ENCODE peak calls at places on chromosomes 2 and 18, in four cellular contexts. C is H9, J is neuronal stem cell, U is H1. M is an unnamed sample.

GRCh38 chr18:5894613-5895299 is 566 bp downstream of the TMEM200C start:
- DNase-seq in U (no peak), C (peak), J (peak), M (no peak)

GRCh38 chr18:76463358-76463757 is 31.7 kb downstream of the ZNF516 start:
- DNase-seq in C (no peak), J (no peak), U (no peak), M (no peak)

GRCh38 chr2:98909381-98910211 is 26.4 kb downstream of the CRACDL start:
- DNase-seq in C (peak), J (peak), U (peak), M (peak)

GRCh38 chr2:86706220-86706619 is 13.9 kb upstream of the RMND5A start:
- DNase-seq in J (no peak), C (no peak), U (no peak), M (no peak)

GRCh38 chr2:160132761-160133160 is 67.3 kb downstream of the ITGB6 start:
- DNase-seq in U (no peak), C (no peak), J (no peak), M (no peak)

GRCh38 chr18:50678651-50679415 is 118.9 kb downstream of the MAPK4 start:
- DNase-seq in U (no peak), J (no peak), C (no peak), M (no peak)

GRCh38 chr2:189661957-189662321 is 680 bp downstream of the ASNSD1 start:
- DNase-seq in J (no peak), U (no peak), C (no peak), M (no peak)

GRCh38 chr2:44137872-44138551 is 30.7 kb upstream of the PPM1B start:
- DNase-seq in C (peak), U (peak), J (no peak), M (no peak)

GRCh38 chr2:24365051-24365450 is 4.7 kb upstream of the ITSN2 start:
- DNase-seq in C (no peak), U (no peak), J (no peak), M (no peak)

GRCh38 chr18:79275992-79276391 is 119.7 kb upstream of the NFATC1 start:
- DNase-seq in U (no peak), J (no peak), C (no peak), M (peak)

GRCh38 chr18:45611943-45612342 is 3.3 kb upstream of the SLC14A2 start:
- DNase-seq in U (no peak), C (no peak), J (no peak), M (no peak)

GRCh38 chr2:196277002-196277401 is 105.6 kb upstream of the STK17B start:
- DNase-seq in C (no peak), J (no peak), U (no peak), M (peak)

GRCh38 chr2:118844261-118845004 is 3.0 kb downstream of the EN1 start:
- DNase-seq in C (peak), U (no peak), J (no peak), M (no peak)

GRCh38 chr2:26730549-26730948 is 33.5 kb upstream of the SLC35F6 start:
- DNase-seq in J (no peak), C (no peak), U (no peak), M (no peak)

GRCh38 chr18:45050712-45051639 is 370.3 kb downstream of the SETBP1 start:
- DNase-seq in U (no peak), C (no peak), J (no peak), M (peak)

GRCh38 chr18:44742741-44743311 is 62.1 kb downstream of the SETBP1 start:
- DNase-seq in J (no peak), C (no peak), U (no peak), M (no peak)

GRCh38 chr2:2253139-2254016 is 77.7 kb downstream of the MYT1L start:
- DNase-seq in U (no peak), J (no peak), C (no peak), M (no peak)

GRCh38 chr2:108855194-108855593 is 68.6 kb downstream of the CCDC138 start:
- DNase-seq in U (no peak), C (no peak), J (no peak), M (no peak)
- H2BK12ac ChIP-seq in U (no peak), C (no peak), J (no peak), M (no peak)

GRCh38 chr2:231190531-231191197 is 7.8 kb upstream of the ARMC9 start:
- DNase-seq in J (no peak), C (peak), U (no peak), M (peak)
- H2BK120ac ChIP-seq in J (no peak), C (no peak), U (no peak), M (peak)

DNA sequence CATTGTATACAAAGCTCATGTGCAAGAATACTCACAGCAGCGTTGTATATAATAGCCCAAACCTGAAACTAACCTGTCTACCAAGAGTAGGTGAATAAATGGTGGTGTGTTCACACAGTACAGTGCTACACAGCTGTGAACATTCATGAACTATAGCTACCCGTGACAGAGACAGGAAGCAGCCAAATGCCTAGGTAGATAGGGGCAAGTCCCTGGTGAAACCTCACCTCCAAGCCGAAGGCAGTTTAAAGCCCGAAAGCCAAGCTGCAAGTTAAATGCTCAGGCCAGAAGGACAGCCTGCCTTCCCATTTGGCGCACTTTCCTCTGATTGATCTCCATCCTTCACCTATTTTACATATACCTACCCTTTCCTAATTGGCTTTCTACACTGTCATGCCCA is 36.5 kb upstream of the IMPA2 start:
- DNase-seq in C (no peak), J (no peak), U (no peak), M (no peak)
- H2BK15ac ChIP-seq in C (no peak), J (no peak), U (no peak), M (no peak)

DNA sequence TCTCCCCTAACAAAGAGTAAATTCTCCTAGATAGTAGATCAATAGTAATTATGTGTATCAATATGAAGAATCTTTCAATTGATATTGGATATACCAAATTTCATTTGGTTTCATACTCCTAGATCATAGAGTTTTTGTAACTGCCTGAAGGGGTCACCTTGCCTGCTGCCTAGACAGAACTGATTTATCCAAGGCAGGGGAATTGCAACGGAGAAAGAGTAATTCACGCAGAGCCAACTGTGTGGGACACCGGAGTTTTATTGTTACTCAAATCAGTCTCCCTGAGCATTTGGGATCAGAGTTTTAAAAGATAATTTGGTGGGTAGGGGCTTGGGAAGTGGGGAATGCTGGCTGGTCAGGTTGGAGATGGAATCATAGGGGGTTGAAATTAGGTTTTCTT is 92.2 kb upstream of the SLC8A1 start:
- DNase-seq in J (no peak), U (no peak), C (no peak), M (no peak)
- H2BK12ac ChIP-seq in J (no peak), U (no peak), C (no peak), M (no peak)